ENCODE peak calls at places on chromosomes 16 and 17, in five cellular contexts. L is mesenchymal stem cell; K is stimulated activated naive CD8-positive, alpha-beta T cell treated with anti-CD3 and anti-CD28 coated beads, Interleukin-15, Interleukin-2, amounts not matched to agents 100 U/mL and 50 U/mL, for 24 hours; T is HuH-7.5; U is M059J. I is an unnamed sample.

GRCh38 chr16:80707686-80708085 is 96.7 kb downstream of the CDYL2 start:
- DNase-seq in K (no peak), U (peak), T (no peak), L (no peak), I (no peak)

GRCh38 chr17:77488531-77489238 is 347.9 kb downstream of the SEC14L1 start:
- DNase-seq in U (no peak), L (no peak), K (no peak), T (no peak), I (no peak)

GRCh38 chr16:13110124-13110796 is 208.9 kb downstream of the SHISA9 start:
- DNase-seq in U (peak), K (no peak), L (peak), T (no peak), I (no peak)

GRCh38 chr16:11354733-11355574 is 9.7 kb downstream of the RMI2 start:
- DNase-seq in U (no peak), L (peak), T (no peak), K (peak), I (no peak)

GRCh38 chr16:49781401-49781800 is 74.5 kb downstream of the ZNF423 start:
- DNase-seq in L (no peak), K (no peak), T (no peak), U (no peak), I (no peak)

GRCh38 chr16:3637371-3637923 is 17.0 kb upstream of the DNASE1 start:
- DNase-seq in T (no peak), L (peak), U (peak), K (peak), I (no peak)

GRCh38 chr17:18230288-18231141 is 5.1 kb downstream of the LLGL1 start:
- DNase-seq in L (no peak), T (no peak), K (no peak), U (no peak), I (no peak)

GRCh38 chr17:76353004-76353598 is 615 bp downstream of the PRPSAP1 start:
- DNase-seq in U (peak), L (peak), T (peak), K (peak), I (no peak)

GRCh38 chr17:11928436-11928835 is 68.8 kb downstream of the ZNF18 start:
- DNase-seq in U (no peak), T (no peak), K (no peak), L (no peak), I (no peak)

GRCh38 chr17:63587770-63588169 is 12.9 kb upstream of the TACO1 start:
- DNase-seq in L (no peak), U (no peak), T (no peak), K (no peak), I (no peak)

GRCh38 chr16:19757026-19757425 is 39.0 kb downstream of the IQCK start:
- DNase-seq in T (no peak), U (no peak), L (no peak), K (no peak), I (no peak)

GRCh38 chr17:80860703-80861359 is 130.8 kb upstream of the CHMP6 start:
- DNase-seq in L (no peak), U (no peak), K (no peak), T (no peak), I (no peak)

GRCh38 chr16:10922328-10923145 is 19.7 kb downstream of the DEXI start:
- DNase-seq in K (no peak), L (no peak), U (no peak), T (no peak), I (no peak)

GRCh38 chr17:59332890-59333377 is 1.5 kb downstream of the YPEL2 start:
- DNase-seq in T (no peak), L (peak), U (no peak), K (peak), I (no peak)

GRCh38 chr16:84862804-84863484 is 43.2 kb downstream of the CRISPLD2 start:
- DNase-seq in K (no peak), L (no peak), U (no peak), T (no peak), I (no peak)

GRCh38 chr16:85323961-85324253 is 211.6 kb upstream of the CIBAR2 start:
- DNase-seq in L (no peak), K (no peak), T (no peak), U (no peak), I (no peak)

GRCh38 chr16:59042296-59042695 is 308.2 kb upstream of the GOT2 start:
- DNase-seq in T (no peak), L (no peak), K (no peak), U (no peak), I (no peak)

I was measured in D721Med.